ENCODE peak calls at places on chromosomes 3 and 15, in four cellular contexts. Y is stomach, M is substantia nigra, I is psoas muscle. G is an unnamed sample.

GRCh38 chr3:94525039-94525438 is 462.2 kb downstream of the NSUN3 start:
- DNase-seq in Y (no peak), M (no peak), I (no peak), G (no peak)

GRCh38 chr15:34753236-34753894 is 1.4 kb downstream of the GJD2 start:
- DNase-seq in Y (no peak), M (no peak), I (no peak), G (no peak)

GRCh38 chr15:55673287-55673686 is 69.7 kb downstream of the PRTG start:
- DNase-seq in Y (no peak), M (no peak), I (no peak), G (no peak)

GRCh38 chr3:107346559-107346958 is 30.7 kb upstream of the CCDC54 start:
- DNase-seq in Y (no peak), M (no peak), I (no peak), G (no peak)

GRCh38 chr3:48536787-48537186 is 19.8 kb downstream of the PFKFB4 start:
- DNase-seq in Y (no peak), M (no peak), I (no peak), G (no peak)

GRCh38 chr3:53254190-53254809 is 1.5 kb downstream of the TKT start:
- DNase-seq in Y (no peak), M (no peak), I (no peak), G (no peak)

GRCh38 chr3:9028134-9028533 is 64.9 kb upstream of the RAD18 start:
- DNase-seq in Y (peak), M (peak), I (peak), G (no peak)

GRCh38 chr3:160577093-160577492 is 11.7 kb upstream of the KPNA4 start:
- DNase-seq in Y (no peak), M (no peak), I (no peak), G (no peak)

GRCh38 chr15:25784141-25784540 is 79.0 kb downstream of the ATP10A start:
- DNase-seq in Y (no peak), M (no peak), I (no peak), G (no peak)
- H3K27ac ChIP-seq in Y (peak), M (no peak), I (no peak), G (no peak)

GRCh38 chr15:82914396-82914795 is 38.1 kb downstream of the HOMER2 start:
- DNase-seq in Y (no peak), M (no peak), I (no peak), G (no peak)
- H3K27ac ChIP-seq in Y (no peak), M (no peak), I (no peak), G (no peak)

DNA sequence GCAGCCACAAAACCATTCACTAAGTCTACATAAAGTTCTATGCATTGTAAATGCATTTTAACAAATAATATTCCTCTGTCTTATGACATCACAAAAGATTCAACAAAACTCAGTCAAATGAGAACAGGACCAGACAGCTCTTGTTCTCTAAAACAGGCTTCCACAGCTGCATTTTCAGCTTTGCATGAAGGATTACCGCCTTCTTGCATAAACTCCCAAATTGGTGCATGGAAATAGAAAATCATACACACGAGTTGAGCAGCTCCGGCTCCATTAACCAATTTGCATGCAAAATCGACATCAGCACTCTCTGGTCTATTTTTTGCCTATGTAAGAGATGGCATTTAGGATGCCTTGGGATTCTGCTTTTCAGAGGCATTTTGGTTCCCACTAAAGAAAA is 66.3 kb downstream of the RFTN1 start:
- DNase-seq in Y (no peak), M (no peak), I (no peak), G (no peak)
- H3K27ac ChIP-seq in Y (no peak), M (no peak), I (no peak), G (no peak)

DNA sequence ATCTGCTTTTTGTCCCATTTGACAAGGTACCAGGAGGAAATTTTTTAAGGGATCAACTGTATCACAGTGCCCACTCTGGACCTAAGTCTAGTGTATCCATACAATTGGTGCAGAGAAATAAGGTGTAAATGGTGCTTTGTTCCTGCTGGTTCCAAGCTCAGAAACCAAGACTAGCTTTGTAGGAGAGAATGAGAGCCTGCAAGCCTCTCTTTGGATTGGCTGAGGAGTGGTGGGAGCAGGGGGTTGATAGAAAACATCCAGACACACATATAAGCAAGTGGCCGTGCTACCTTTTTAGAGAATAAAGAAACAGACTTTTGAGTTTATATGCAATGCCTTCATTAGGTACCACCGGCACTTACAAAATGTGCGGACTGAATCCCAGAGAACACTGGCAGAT is 45.8 kb downstream of the ARPP21 start:
- DNase-seq in Y (no peak), M (no peak), I (no peak), G (no peak)
- H3K27ac ChIP-seq in Y (no peak), M (no peak), I (no peak), G (no peak)

GRCh38 chr3:157067114-157067513 is 92.8 kb downstream of the CCNL1 start:
- DNase-seq in Y (no peak), M (no peak), I (no peak), G (no peak)
- H3K27ac ChIP-seq in Y (no peak), M (peak), I (no peak), G (no peak)

DNA sequence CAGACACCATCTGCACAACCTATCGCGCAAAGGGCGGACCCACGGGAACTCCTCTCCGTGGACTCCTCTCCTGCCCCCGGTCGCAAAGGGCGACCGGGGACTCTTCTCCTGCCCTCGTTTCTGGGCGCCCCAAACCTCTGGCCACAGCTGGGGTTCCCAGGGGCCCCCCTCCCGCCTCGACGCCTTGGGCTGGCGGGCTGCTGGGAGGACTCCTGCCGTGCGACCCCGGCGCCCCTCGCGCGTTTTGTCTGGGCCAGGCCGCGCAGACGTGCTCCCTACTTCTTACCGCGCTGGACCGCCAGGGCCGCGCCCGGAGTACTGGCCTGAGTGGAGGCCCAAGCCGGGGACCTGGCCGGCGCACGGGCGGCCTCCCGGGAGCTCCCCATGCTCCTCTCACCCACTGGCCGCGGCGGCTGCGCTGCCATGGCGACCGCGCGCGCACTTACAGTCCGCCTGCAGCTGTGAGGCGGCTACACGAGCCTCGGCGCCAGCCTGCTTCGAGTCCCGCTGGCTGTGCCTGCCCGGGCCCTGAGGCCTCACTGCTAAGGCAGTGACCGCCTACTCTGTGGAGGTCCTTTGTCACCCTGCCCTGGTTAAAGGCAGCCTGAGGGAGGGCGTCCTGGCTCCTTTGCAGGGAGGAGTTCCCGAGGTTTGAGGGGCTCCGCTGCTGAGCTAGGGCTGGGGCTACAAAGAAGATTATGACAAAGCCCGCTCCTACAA is 386 bp upstream of the LRRIQ4 start:
- DNase-seq in Y (peak), M (peak), I (peak), G (peak)
- H3K27ac ChIP-seq in Y (peak), M (peak), I (peak), G (no peak)

GRCh38 chr3:197957775-197958103 is 2.3 kb upstream of the LMLN start:
- DNase-seq in Y (no peak), M (no peak), I (no peak), G (no peak)

GRCh38 chr3:197959891-197960693 is at the start of gene LMLN:
- DNase-seq in Y (peak), M (peak), I (peak), G (peak)

GRCh38 chr3:197958346-197958745 is 1.7 kb upstream of the LMLN start:
- DNase-seq in Y (no peak), M (no peak), I (no peak), G (no peak)

GRCh38 chr3:197960694-197961581 is 921 bp downstream of the LMLN start:
- DNase-seq in Y (no peak), M (no peak), I (peak), G (no peak)

DNA sequence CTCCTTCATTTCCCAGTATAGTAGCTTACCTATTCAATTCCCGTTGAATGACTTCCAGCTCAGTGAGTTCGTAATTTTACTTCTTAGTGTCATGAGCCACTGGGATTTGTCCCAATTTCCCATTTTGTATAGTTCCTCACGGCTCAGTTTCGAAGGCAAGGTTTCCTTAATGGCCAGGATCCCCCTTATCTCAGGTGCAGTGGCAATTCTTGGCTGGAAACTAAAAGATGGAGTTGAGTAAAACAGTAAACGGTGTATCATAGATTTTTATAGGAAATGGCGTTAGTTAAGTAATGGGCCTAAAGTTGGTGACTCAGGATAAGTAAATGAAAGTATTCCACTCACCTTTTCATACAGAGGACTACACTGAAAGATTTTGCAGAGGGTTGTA is 522 bp upstream of the LMLN start:
- DNase-seq in Y (no peak), M (no peak), I (no peak), G (no peak)
- H3K27ac ChIP-seq in Y (peak), M (peak), I (peak), G (peak)

GRCh38 chr15:98899266-98900021 is 108.1 kb downstream of the PGPEP1L start:
- DNase-seq in Y (no peak), M (no peak), I (no peak), G (no peak)
- H3K27ac ChIP-seq in Y (peak), M (no peak), I (no peak), G (no peak)

GRCh38 chr15:33296856-33297255 is 13.9 kb upstream of the RYR3 start:
- DNase-seq in Y (no peak), M (no peak), I (no peak), G (no peak)
- H3K27ac ChIP-seq in Y (no peak), M (no peak), I (no peak), G (no peak)

G was measured in effector memory CD4-positive, alpha-beta T cell.